ENCODE peak calls at places on chromosome 12, in seven cellular contexts. Y, B, D, C, M, Q and U are unnamed samples.

GRCh38 chr12:110844551-110845395 is 2.0 kb upstream of the CCDC63 start:
- DNase-seq in Q (peak), Y (no peak), D (no peak), M (peak), B (no peak), C (peak), U (no peak)

GRCh38 chr12:3700861-3701260 is 52.0 kb downstream of the CRACR2A start:
- DNase-seq in C (no peak), B (no peak), Y (no peak), M (no peak), D (no peak), Q (no peak), U (no peak)

GRCh38 chr12:122992386-122992785 is 11.9 kb downstream of the ARL6IP4 start:
- DNase-seq in D (no peak), Y (peak), Q (no peak), B (no peak), C (no peak), M (no peak), U (no peak)

GRCh38 chr12:116881325-116881866 is at the start of gene HRK:
- DNase-seq in D (peak), Y (no peak), B (peak), C (no peak), Q (no peak), M (no peak), U (no peak)

GRCh38 chr12:16880864-16881285 is 274.9 kb upstream of the LMO3 start:
- DNase-seq in C (peak), D (no peak), Q (no peak), M (no peak), Y (no peak), B (no peak), U (no peak)

GRCh38 chr12:63064080-63064479 is 86.9 kb downstream of the AVPR1A start:
- DNase-seq in Y (no peak), C (no peak), Q (no peak), D (no peak), M (no peak), B (no peak), U (no peak)

GRCh38 chr12:92146497-92146828 is 817 bp upstream of the BTG1 start:
- DNase-seq in Q (no peak), Y (no peak), D (no peak), C (no peak), M (no peak), B (no peak), U (no peak)

GRCh38 chr12:15883536-15883935 is 1.3 kb downstream of the STRAP start:
- DNase-seq in D (no peak), M (no peak), C (peak), Q (no peak), Y (no peak), B (no peak), U (no peak)

GRCh38 chr12:67391656-67392055 is 122.5 kb downstream of the CAND1 start:
- DNase-seq in Q (no peak), D (no peak), Y (no peak), B (no peak), M (no peak), C (no peak), U (no peak)

GRCh38 chr12:114918535-114919233 is 234.7 kb upstream of the TBX3 start:
- DNase-seq in C (peak), M (no peak), B (no peak), Q (no peak), D (peak), Y (no peak), U (no peak)

GRCh38 chr12:66405395-66405794 is 103.1 kb downstream of the HELB start:
- DNase-seq in C (peak), Q (no peak), B (no peak), D (no peak), Y (no peak), M (no peak), U (no peak)

GRCh38 chr12:49877066-49877465 is 26.6 kb downstream of the FAIM2 start:
- DNase-seq in C (no peak), D (no peak), Y (no peak), B (no peak), Q (no peak), M (peak), U (no peak)

GRCh38 chr12:57093412-57094193 is 4.7 kb downstream of the NAB2 start:
- DNase-seq in Q (peak), C (peak), M (peak), D (no peak), B (peak), Y (no peak), U (no peak)

GRCh38 chr12:56810918-56811317 is 47.8 kb downstream of the HSD17B6 start:
- DNase-seq in B (no peak), Y (no peak), D (no peak), C (no peak), M (no peak), Q (no peak), U (no peak)

GRCh38 chr12:47527816-47528215 is 178.0 kb downstream of the RPAP3 start:
- DNase-seq in B (no peak), Y (no peak), C (no peak), Q (no peak), M (no peak), D (no peak), U (no peak)

GRCh38 chr12:116897476-116897875 is 13.3 kb upstream of the FBXW8 start:
- DNase-seq in Y (no peak), B (no peak), M (no peak), Q (no peak), C (no peak), D (no peak), U (no peak)

GRCh38 chr12:92953747-92954146 is 24.7 kb upstream of the EEA1 start:
- DNase-seq in D (no peak), C (no peak), Y (no peak), B (no peak), M (no peak), Q (no peak), U (no peak)

GRCh38 chr12:3367750-3368444 is 123.1 kb upstream of the PRMT8 start:
- DNase-seq in Y (no peak), C (no peak), D (no peak), M (no peak), B (no peak), Q (no peak), U (no peak)

GRCh38 chr12:105961821-105962671 is 176.7 kb downstream of the NUAK1 start:
- DNase-seq in Y (no peak), C (peak), M (no peak), B (no peak), D (no peak), Q (no peak), U (no peak)

GRCh38 chr12:22577667-22578066 is 33.3 kb upstream of the C2CD5 start:
- DNase-seq in M (no peak), Y (no peak), B (no peak), D (no peak), C (no peak), Q (no peak), U (no peak)

GRCh38 chr12:65741662-65742480 is 82.4 kb upstream of the HMGA2 start:
- DNase-seq in Q (peak), C (peak), B (peak), D (peak), M (peak), Y (no peak), U (no peak)

GRCh38 chr12:104669057-104669770 is 212.5 kb downstream of the CHST11 start:
- DNase-seq in C (peak), Y (no peak), D (no peak), B (peak), Q (peak), M (peak), U (no peak)

GRCh38 chr12:132083731-132084641 is 60.1 kb downstream of the DDX51 start:
- DNase-seq in C (peak), D (peak), M (peak), Y (peak), Q (peak), B (peak), U (peak)

GRCh38 chr12:52204931-52205505 is 13.2 kb upstream of the KRT80 start:
- DNase-seq in B (no peak), D (no peak), C (no peak), Y (no peak), M (peak), Q (no peak), U (no peak)

GRCh38 chr12:74732801-74733200 is 195.2 kb downstream of the ATXN7L3B start:
- DNase-seq in Q (no peak), C (no peak), D (no peak), M (no peak), Y (no peak), B (no peak), U (no peak)

GRCh38 chr12:12010277-12011031 is 60.3 kb upstream of the BCL2L14 start:
- DNase-seq in M (no peak), Q (peak), D (peak), Y (peak), C (peak), B (no peak), U (no peak)

GRCh38 chr12:20345866-20346265 is 22.5 kb upstream of the PDE3A start:
- DNase-seq in C (no peak), D (no peak), Q (no peak), B (no peak), M (no peak), Y (no peak), U (no peak)

GRCh38 chr12:24664151-24664550 is 284.8 kb downstream of the BCAT1 start:
- DNase-seq in Q (no peak), B (no peak), C (no peak), Y (no peak), D (no peak), M (no peak), U (no peak)

GRCh38 chr12:66055837-66056319 is 74.7 kb downstream of the LLPH start:
- DNase-seq in C (no peak), Y (no peak), B (no peak), Q (no peak), D (no peak), M (no peak), U (no peak)

GRCh38 chr12:3743803-3744202 is 9.1 kb downstream of the CRACR2A start:
- DNase-seq in Y (no peak), D (no peak), C (no peak), B (no peak), M (no peak), Q (no peak), U (no peak)

GRCh38 chr12:71183018-71183417 is 25.2 kb upstream of the TSPAN8 start:
- DNase-seq in C (peak), Q (no peak), D (no peak), Y (no peak), B (no peak), M (no peak), U (peak)

GRCh38 chr12:32467959-32468863 is 68.9 kb downstream of the FGD4 start:
- DNase-seq in B (no peak), C (no peak), M (no peak), Q (no peak), Y (no peak), D (no peak), U (no peak)

GRCh38 chr12:4379410-4379809 is at the start of gene FGF23:
- DNase-seq in Y (no peak), Q (no peak), M (no peak), D (peak), C (peak), B (peak), U (no peak)

GRCh38 chr12:1494856-1495255 is 99.5 kb downstream of the FBXL14 start:
- DNase-seq in Q (no peak), D (no peak), M (no peak), C (no peak), Y (no peak), B (no peak), U (no peak)

GRCh38 chr12:79055926-79056674 is 191.5 kb downstream of the SYT1 start:
- DNase-seq in Y (no peak), M (no peak), B (no peak), C (peak), D (no peak), Q (no peak), U (peak)